ENCODE peak calls at places on chromosomes 7 and 10, in four cellular contexts. One of them, this sample, is unnamed.
A peak's percentile ranks its signal among the peaks of the same experiment; 100 is the strongest.

GRCh38 chr7:106693659-106694353 is 32.8 kb upstream of the CCDC71L start:
- DNase-seq in right cardiac atrium: no peak
- DNase-seq in NT2/D1: no peak
- DNase-seq in WERI-Rb-1: no peak
- DNase-seq in this sample: no peak

GRCh38 chr7:117717341-117717740 is 155.9 kb downstream of the CTTNBP2 start:
- DNase-seq in right cardiac atrium: no peak
- DNase-seq in WERI-Rb-1: no peak
- DNase-seq in NT2/D1: no peak
- DNase-seq in this sample: no peak

GRCh38 chr10:124130198-124130597 is 36.8 kb upstream of the CHST15 start:
- DNase-seq in WERI-Rb-1: peak; percentile 88
- DNase-seq in right cardiac atrium: no peak
- DNase-seq in NT2/D1: no peak
- DNase-seq in this sample: no peak

GRCh38 chr10:69242844-69243212 is 22.7 kb downstream of the HKDC1 start:
- DNase-seq in WERI-Rb-1: no peak
- DNase-seq in NT2/D1: no peak
- DNase-seq in right cardiac atrium: no peak
- DNase-seq in this sample: no peak

GRCh38 chr7:35185908-35186731 is 67.8 kb downstream of the TBX20 start:
- DNase-seq in WERI-Rb-1: peak; percentile 78
- DNase-seq in right cardiac atrium: peak; percentile 79
- DNase-seq in NT2/D1: no peak
- DNase-seq in this sample: no peak

GRCh38 chr10:132883391-132883881 is 58.9 kb downstream of the CFAP46 start:
- DNase-seq in right cardiac atrium: no peak
- DNase-seq in WERI-Rb-1: no peak
- DNase-seq in NT2/D1: no peak
- DNase-seq in this sample: no peak

GRCh38 chr10:100508691-100509150 is 10.9 kb downstream of the SEC31B start:
- DNase-seq in right cardiac atrium: no peak
- DNase-seq in WERI-Rb-1: peak; percentile 25
- DNase-seq in NT2/D1: no peak
- DNase-seq in this sample: no peak

GRCh38 chr10:69612760-69613159 is 17.3 kb upstream of the FAM241B start:
- DNase-seq in right cardiac atrium: no peak
- DNase-seq in NT2/D1: no peak
- DNase-seq in WERI-Rb-1: no peak
- DNase-seq in this sample: no peak

GRCh38 chr7:77258014-77258413 is 58.4 kb upstream of the FGL2 start:
- DNase-seq in right cardiac atrium: no peak
- DNase-seq in NT2/D1: no peak
- DNase-seq in WERI-Rb-1: peak; percentile 72
- DNase-seq in this sample: no peak

GRCh38 chr7:134750083-134751062 is 29.1 kb upstream of the CALD1 start:
- DNase-seq in NT2/D1: peak; percentile 74
- DNase-seq in right cardiac atrium: peak; percentile 45
- DNase-seq in WERI-Rb-1: peak; percentile 71
- DNase-seq in this sample: no peak

GRCh38 chr10:43202657-43203490 is 64.0 kb downstream of the RASGEF1A start:
- DNase-seq in NT2/D1: no peak
- DNase-seq in WERI-Rb-1: peak; percentile 7
- DNase-seq in right cardiac atrium: peak; percentile 53
- DNase-seq in this sample: peak; percentile 75

GRCh38 chr7:78018541-78019456 is 220.2 kb downstream of the PHTF2 start:
- DNase-seq in NT2/D1: no peak
- DNase-seq in WERI-Rb-1: peak; percentile 18
- DNase-seq in right cardiac atrium: peak; percentile 67
- DNase-seq in this sample: peak; percentile 51

GRCh38 chr7:81488210-81488609 is 281.6 kb downstream of the HGF start:
- DNase-seq in NT2/D1: no peak
- DNase-seq in WERI-Rb-1: no peak
- DNase-seq in right cardiac atrium: no peak
- DNase-seq in this sample: no peak

GRCh38 chr7:19091871-19092270 is 25.6 kb downstream of the TWIST1 start:
- DNase-seq in right cardiac atrium: no peak
- DNase-seq in WERI-Rb-1: no peak
- DNase-seq in NT2/D1: no peak
- DNase-seq in this sample: no peak
- H3K27me3 ChIP-seq in right cardiac atrium: no peaks in the 10 kb centered on the region
- H3K27me3 ChIP-seq in WERI-Rb-1: no peaks in the 10 kb centered on the region
- H3K27me3 ChIP-seq in NT2/D1: no peaks in the 10 kb centered on the region
- H3K27me3 ChIP-seq in this sample: no peaks in the 10 kb centered on the region

DNA sequence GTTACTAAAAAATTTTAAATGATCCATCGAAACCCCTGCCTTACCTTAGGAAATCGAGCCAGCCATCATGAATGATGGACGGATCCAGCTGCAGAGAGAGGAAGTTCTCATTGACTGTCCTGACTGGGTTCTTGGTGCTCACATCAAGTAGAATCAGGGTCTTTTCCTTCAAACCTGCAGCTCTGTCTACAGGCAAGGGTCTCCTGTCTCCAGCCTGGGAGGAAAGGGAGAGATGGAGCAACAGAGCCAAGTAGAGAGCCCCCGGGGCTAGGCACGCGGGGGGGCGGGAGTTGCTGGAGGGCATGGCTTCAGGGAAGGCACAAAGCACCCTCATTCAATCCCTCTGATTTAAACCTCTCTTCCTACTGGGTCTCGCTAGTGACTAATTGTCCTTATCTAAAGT is at the start of gene HPSE2:
- DNase-seq in right cardiac atrium: no peak
- DNase-seq in NT2/D1: no peak
- DNase-seq in WERI-Rb-1: no peak
- DNase-seq in this sample: no peak
- H3K27me3 ChIP-seq in right cardiac atrium: peaks cover 2% of the 10 kb centered on the region
- H3K27me3 ChIP-seq in NT2/D1: peaks cover 82% of the 10 kb centered on the region
- H3K27me3 ChIP-seq in WERI-Rb-1: peaks cover 92% of the 10 kb centered on the region
- H3K27me3 ChIP-seq in this sample: peaks cover 83% of the 10 kb centered on the region

GRCh38 chr10:50251309-50251850 is at the start of gene ASAH2:
- DNase-seq in NT2/D1: no peak
- DNase-seq in WERI-Rb-1: no peak
- DNase-seq in right cardiac atrium: no peak
- DNase-seq in this sample: no peak

GRCh38 chr10:50248057-50248456 is 3.3 kb downstream of the ASAH2 start:
- DNase-seq in right cardiac atrium: no peak
- DNase-seq in NT2/D1: no peak
- DNase-seq in WERI-Rb-1: no peak
- DNase-seq in this sample: no peak

GRCh38 chr10:50250058-50250854 is 1.1 kb downstream of the ASAH2 start:
- DNase-seq in right cardiac atrium: no peak
- DNase-seq in WERI-Rb-1: no peak
- DNase-seq in NT2/D1: no peak
- DNase-seq in this sample: no peak

GRCh38 chr10:50244201-50244600 is 7.1 kb downstream of the ASAH2 start:
- DNase-seq in WERI-Rb-1: no peak
- DNase-seq in right cardiac atrium: no peak
- DNase-seq in NT2/D1: no peak
- DNase-seq in this sample: no peak

DNA sequence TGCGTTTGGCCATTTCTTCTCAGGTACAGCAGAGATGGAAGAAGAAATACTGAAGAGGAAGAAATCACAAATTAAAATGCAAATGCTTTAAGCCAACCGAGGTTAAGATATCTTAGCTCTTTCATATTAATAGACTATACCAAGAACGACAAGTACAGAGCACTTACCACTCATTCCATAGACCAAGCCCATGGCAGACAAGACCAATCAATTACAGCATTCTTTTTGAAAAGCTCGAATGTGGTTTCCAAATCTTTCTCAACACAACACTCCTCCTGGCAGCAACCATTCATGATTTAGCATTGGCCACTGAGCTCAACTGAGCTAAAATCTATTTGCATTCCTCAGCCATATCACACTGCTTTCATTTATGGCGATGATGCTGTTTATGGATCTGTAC is 2.7 kb downstream of the ASAH2 start:
- DNase-seq in NT2/D1: no peak
- DNase-seq in WERI-Rb-1: no peak
- DNase-seq in right cardiac atrium: no peak
- DNase-seq in this sample: no peak
- H3K27me3 ChIP-seq in NT2/D1: no peaks in the 10 kb centered on the region
- H3K27me3 ChIP-seq in WERI-Rb-1: no peaks in the 10 kb centered on the region
- H3K27me3 ChIP-seq in right cardiac atrium: no peaks in the 10 kb centered on the region
- H3K27me3 ChIP-seq in this sample: no peaks in the 10 kb centered on the region

GRCh38 chr10:44552716-44553115 is 167.8 kb upstream of the CXCL12 start:
- DNase-seq in WERI-Rb-1: no peak
- DNase-seq in right cardiac atrium: no peak
- DNase-seq in NT2/D1: no peak
- DNase-seq in this sample: no peak
- H3K27me3 ChIP-seq in WERI-Rb-1: peaks cover 73% of the 10 kb centered on the region
- H3K27me3 ChIP-seq in right cardiac atrium: no peaks in the 10 kb centered on the region
- H3K27me3 ChIP-seq in NT2/D1: no peaks in the 10 kb centered on the region
- H3K27me3 ChIP-seq in this sample: no peaks in the 10 kb centered on the region

GRCh38 chr7:27145167-27145883 is 1.8 kb upstream of the HOXA5 start:
- DNase-seq in NT2/D1: no peak
- DNase-seq in WERI-Rb-1: no peak
- DNase-seq in right cardiac atrium: no peak
- DNase-seq in this sample: no peak

GRCh38 chr7:27145884-27146401 is 1.6 kb downstream of the HOXA6 start:
- DNase-seq in right cardiac atrium: peak; percentile 15
- DNase-seq in WERI-Rb-1: no peak
- DNase-seq in NT2/D1: no peak
- DNase-seq in this sample: no peak

GRCh38 chr7:27143950-27144798 is 693 bp upstream of the HOXA5 start:
- DNase-seq in WERI-Rb-1: no peak
- DNase-seq in NT2/D1: no peak
- DNase-seq in right cardiac atrium: no peak
- DNase-seq in this sample: no peak

GRCh38 chr7:27143022-27143949 is at the start of gene HOXA5:
- DNase-seq in right cardiac atrium: no peak
- DNase-seq in NT2/D1: peak; percentile 86
- DNase-seq in WERI-Rb-1: peak; percentile 78
- DNase-seq in this sample: no peak

GRCh38 chr7:27144799-27145166 is 1.3 kb upstream of the HOXA5 start:
- DNase-seq in NT2/D1: no peak
- DNase-seq in WERI-Rb-1: no peak
- DNase-seq in right cardiac atrium: no peak
- DNase-seq in this sample: no peak
- H3K27me3 ChIP-seq in NT2/D1: peaks cover 99% of the 10 kb centered on the region
- H3K27me3 ChIP-seq in WERI-Rb-1: peaks cover 48% of the 10 kb centered on the region
- H3K27me3 ChIP-seq in right cardiac atrium: peaks cover 3% of the 10 kb centered on the region
- H3K27me3 ChIP-seq in this sample: peaks cover 72% of the 10 kb centered on the region

GRCh38 chr7:121541457-121541856 is 145.3 kb upstream of the FAM3C start:
- DNase-seq in right cardiac atrium: no peak
- DNase-seq in WERI-Rb-1: no peak
- DNase-seq in NT2/D1: no peak
- DNase-seq in this sample: no peak
- H3K27me3 ChIP-seq in right cardiac atrium: no peaks in the 10 kb centered on the region
- H3K27me3 ChIP-seq in WERI-Rb-1: no peaks in the 10 kb centered on the region
- H3K27me3 ChIP-seq in NT2/D1: no peaks in the 10 kb centered on the region
- H3K27me3 ChIP-seq in this sample: no peaks in the 10 kb centered on the region

DNA sequence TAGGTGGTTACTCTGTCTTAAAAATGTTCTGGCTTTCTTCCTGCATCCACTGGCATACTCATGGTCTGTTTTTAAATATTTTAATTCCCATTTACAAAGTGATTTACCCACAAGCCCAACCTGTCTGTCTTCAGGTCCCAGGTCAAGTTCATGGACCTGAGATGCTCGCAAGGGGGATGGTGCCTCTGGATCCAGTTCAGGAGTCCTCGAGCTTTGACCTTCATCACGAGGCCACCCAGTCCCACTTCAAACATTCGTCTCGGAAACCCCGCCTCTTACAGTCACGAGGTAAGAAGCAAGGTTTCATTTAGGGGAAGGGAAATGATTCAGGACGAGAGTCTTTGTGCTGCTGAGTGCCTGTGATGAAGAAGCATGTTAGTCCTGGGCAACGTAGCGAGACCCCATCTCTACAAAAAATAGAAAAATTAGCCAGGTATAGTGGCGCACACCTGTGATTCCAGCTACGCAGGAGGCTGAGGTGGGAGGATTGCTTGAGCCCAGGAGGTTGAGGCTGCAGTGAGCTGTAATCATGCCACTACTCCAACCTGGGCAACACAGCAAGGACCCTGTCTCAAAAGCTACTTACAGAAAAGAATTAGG is 8.7 kb downstream of the ZKSCAN1 start:
- DNase-seq in right cardiac atrium: no peak
- DNase-seq in WERI-Rb-1: no peak
- DNase-seq in NT2/D1: no peak
- DNase-seq in this sample: no peak
- H3K27me3 ChIP-seq in right cardiac atrium: no peaks in the 10 kb centered on the region
- H3K27me3 ChIP-seq in WERI-Rb-1: no peaks in the 10 kb centered on the region
- H3K27me3 ChIP-seq in NT2/D1: no peaks in the 10 kb centered on the region
- H3K27me3 ChIP-seq in this sample: no peaks in the 10 kb centered on the region

This sample was measured in lower lobe of right lung.